ENCODE peak calls at places on chromosomes 16 and 17, in five cellular contexts. X is ovary, U is fibroblast of villous mesenchyme, H is gastrocnemius medialis, L is neural crest cell. Q is an unnamed sample.

GRCh38 chr17:80201446-80201845 is 18.7 kb downstream of the SGSH start:
- DNase-seq in X (no peak), U (no peak), H (no peak), L (no peak), Q (no peak)

GRCh38 chr16:71722801-71723536 is 1.5 kb downstream of the PHLPP2 start:
- DNase-seq in X (peak; percentile 68), U (peak; percentile 67), H (peak; percentile 44), L (peak; percentile 69), Q (peak; percentile 39)

GRCh38 chr17:77692571-77693161 is 265.8 kb upstream of the TNRC6C start:
- DNase-seq in X (no peak), U (peak; percentile 2), H (peak; percentile 27), L (no peak), Q (no peak)

GRCh38 chr17:5950871-5951270 is 119.3 kb upstream of the WSCD1 start:
- DNase-seq in X (no peak), U (no peak), H (no peak), L (no peak), Q (no peak)

GRCh38 chr17:29563816-29564215 is 3.0 kb downstream of the ABHD15 start:
- DNase-seq in X (no peak), U (no peak), H (no peak), L (no peak), Q (peak; percentile 10)

GRCh38 chr17:1485311-1485747 is 7.2 kb downstream of the MYO1C start:
- DNase-seq in X (peak; percentile 64), U (peak; percentile 57), H (no peak), L (peak; percentile 52), Q (no peak)

GRCh38 chr16:18050777-18051176 is 285.8 kb downstream of the NPIPA8 start:
- DNase-seq in X (no peak), U (no peak), H (no peak), L (no peak), Q (no peak)

GRCh38 chr16:50616883-50617629 is 64.1 kb downstream of the SNX20 start:
- DNase-seq in X (no peak), U (no peak), H (no peak), L (no peak), Q (no peak)

GRCh38 chr16:84659656-84660300 is 11.5 kb downstream of the KLHL36 start:
- DNase-seq in X (no peak), U (no peak), H (no peak), L (no peak), Q (no peak)

GRCh38 chr17:42071810-42072209 is 21.4 kb upstream of the C17orf113 start:
- DNase-seq in X (no peak), U (no peak), H (no peak), L (no peak), Q (no peak)

GRCh38 chr17:9924735-9925191 is 19.7 kb upstream of the RCVRN start:
- DNase-seq in X (peak; percentile 32), U (peak; percentile 78), H (no peak), L (peak; percentile 23), Q (no peak)

GRCh38 chr17:77300016-77300686 is 159.4 kb downstream of the SEC14L1 start:
- DNase-seq in X (no peak), U (no peak), H (no peak), L (no peak), Q (no peak)

GRCh38 chr16:1710811-1711507 is 5.0 kb downstream of the MAPK8IP3 start:
- DNase-seq in X (no peak), U (no peak), H (no peak), L (no peak), Q (no peak)

GRCh38 chr17:59424331-59424730 is 92.9 kb downstream of the YPEL2 start:
- DNase-seq in X (no peak), U (no peak), H (no peak), L (no peak), Q (no peak)

GRCh38 chr16:31134625-31135534 is 647 bp downstream of the PRSS8 start:
- DNase-seq in X (no peak), U (no peak), H (no peak), L (no peak), Q (no peak)

GRCh38 chr16:79286646-79287423 is 313.7 kb downstream of the MAF start:
- DNase-seq in X (peak; percentile 51), U (no peak), H (peak; percentile 42), L (no peak), Q (no peak)

GRCh38 chr16:66973716-66974115 is 12.7 kb downstream of the CES3 start:
- DNase-seq in X (no peak), U (no peak), H (no peak), L (no peak), Q (no peak)

GRCh38 chr17:44110823-44111633 is 12.4 kb downstream of the HDAC5 start:
- DNase-seq in X (peak; percentile 100), U (peak; percentile 94), H (peak; percentile 99), L (peak; percentile 62), Q (peak; percentile 81)
- TF ChIP-seq CTCF in X (no peak), U (no peak), H (peak; percentile 36), L (no peak), Q (no peak)

GRCh38 chr17:7015587-7016020 is 3.2 kb downstream of the RNASEK start:
- DNase-seq in X (peak; percentile 37), U (no peak), H (no peak), L (no peak), Q (no peak)

GRCh38 chr17:7016886-7017826 is 4.7 kb downstream of the RNASEK start:
- DNase-seq in X (no peak), U (no peak), H (no peak), L (no peak), Q (no peak)

GRCh38 chr17:7016406-7016805 is 4.0 kb downstream of the RNASEK start:
- DNase-seq in X (no peak), U (no peak), H (no peak), L (no peak), Q (no peak)

GRCh38 chr17:7014261-7014994 is 2.0 kb downstream of the RNASEK start:
- DNase-seq in X (peak; percentile 98), U (peak; percentile 98), H (peak; percentile 97), L (peak; percentile 95), Q (peak; percentile 90)

DNA sequence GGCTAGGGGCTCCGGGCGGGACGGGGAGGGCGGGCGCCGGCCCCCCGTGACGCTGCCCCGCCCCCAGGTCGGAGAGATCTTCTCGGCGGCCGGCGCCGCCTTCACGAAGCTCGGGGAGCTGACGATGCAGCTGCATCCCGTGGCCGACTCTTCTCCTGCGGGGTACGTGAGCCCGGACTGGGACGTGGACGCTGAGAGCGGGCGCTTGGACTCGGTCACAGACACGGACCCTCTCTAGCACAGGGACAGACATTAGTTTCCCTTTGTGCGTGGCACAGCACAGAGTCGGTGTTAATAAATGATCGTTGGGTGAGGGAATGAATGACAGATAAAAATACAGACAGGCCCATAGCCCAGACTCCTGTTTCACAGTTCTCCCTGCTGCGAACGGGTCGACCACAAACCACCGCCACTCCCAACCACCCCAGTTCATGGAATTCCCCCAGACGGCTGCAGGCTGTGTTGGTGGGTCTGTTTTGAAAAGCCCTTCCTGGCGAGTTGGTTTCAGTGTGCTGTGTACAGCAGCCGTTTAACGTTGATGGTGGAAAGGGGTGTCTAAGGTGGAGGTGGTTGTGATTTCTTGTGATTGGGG is 2.7 kb downstream of the RNASEK start:
- DNase-seq in X (peak; percentile 51), U (peak; percentile 70), H (no peak), L (no peak), Q (no peak)
- TF ChIP-seq CTCF in X (no peak), U (no peak), H (no peak), L (peak; percentile 21), Q (no peak)

DNA sequence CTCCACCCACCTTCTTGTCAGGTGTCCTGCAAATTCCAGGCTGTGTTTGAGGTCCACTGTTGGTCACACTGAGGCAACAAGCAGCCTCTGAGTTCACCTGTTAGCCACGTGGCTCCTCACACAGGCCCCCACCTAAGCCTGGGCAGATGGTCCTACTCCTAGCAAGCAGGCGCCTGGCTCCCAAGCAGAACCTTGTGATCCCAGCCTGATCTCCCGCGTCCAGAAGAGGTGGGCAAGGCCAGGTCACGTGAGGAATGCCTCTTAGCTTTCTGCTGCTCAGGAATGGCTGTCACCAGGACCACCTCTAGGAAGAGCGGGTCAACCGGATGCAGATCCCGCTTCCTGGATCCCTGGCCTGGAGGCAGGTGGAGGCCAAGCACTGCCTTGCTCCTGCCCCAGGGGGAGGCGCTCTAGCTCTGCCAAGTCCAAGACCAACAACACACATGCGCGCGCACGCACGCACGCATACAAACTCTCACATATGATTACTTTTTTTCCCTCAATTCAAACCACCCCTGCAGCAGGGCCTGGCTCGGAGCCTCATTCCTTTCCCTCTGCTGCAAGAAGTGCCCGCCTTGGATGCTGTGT is 9.5 kb downstream of the CYB561 start:
- DNase-seq in X (no peak), U (no peak), H (no peak), L (no peak), Q (no peak)
- TF ChIP-seq CTCF in X (no peak), U (no peak), H (no peak), L (no peak), Q (no peak)

GRCh38 chr17:60583008-60583407 is 17.0 kb upstream of the PPM1D start:
- DNase-seq in X (no peak), U (no peak), H (no peak), L (no peak), Q (no peak)

GRCh38 chr17:60579551-60579950 is 20.4 kb upstream of the PPM1D start:
- DNase-seq in X (no peak), U (no peak), H (no peak), L (no peak), Q (no peak)

GRCh38 chr17:60573139-60573975 is 26.6 kb upstream of the PPM1D start:
- DNase-seq in X (no peak), U (peak; percentile 98), H (no peak), L (no peak), Q (no peak)

GRCh38 chr17:60579090-60579489 is 20.9 kb upstream of the PPM1D start:
- DNase-seq in X (no peak), U (peak; percentile 96), H (no peak), L (no peak), Q (no peak)

GRCh38 chr17:60577147-60577925 is 22.7 kb upstream of the PPM1D start:
- DNase-seq in X (peak; percentile 63), U (peak; percentile 88), H (peak; percentile 28), L (no peak), Q (no peak)
- TF ChIP-seq CTCF in X (no peak), U (peak; percentile 11), H (peak; percentile 32), L (no peak), Q (no peak)

DNA sequence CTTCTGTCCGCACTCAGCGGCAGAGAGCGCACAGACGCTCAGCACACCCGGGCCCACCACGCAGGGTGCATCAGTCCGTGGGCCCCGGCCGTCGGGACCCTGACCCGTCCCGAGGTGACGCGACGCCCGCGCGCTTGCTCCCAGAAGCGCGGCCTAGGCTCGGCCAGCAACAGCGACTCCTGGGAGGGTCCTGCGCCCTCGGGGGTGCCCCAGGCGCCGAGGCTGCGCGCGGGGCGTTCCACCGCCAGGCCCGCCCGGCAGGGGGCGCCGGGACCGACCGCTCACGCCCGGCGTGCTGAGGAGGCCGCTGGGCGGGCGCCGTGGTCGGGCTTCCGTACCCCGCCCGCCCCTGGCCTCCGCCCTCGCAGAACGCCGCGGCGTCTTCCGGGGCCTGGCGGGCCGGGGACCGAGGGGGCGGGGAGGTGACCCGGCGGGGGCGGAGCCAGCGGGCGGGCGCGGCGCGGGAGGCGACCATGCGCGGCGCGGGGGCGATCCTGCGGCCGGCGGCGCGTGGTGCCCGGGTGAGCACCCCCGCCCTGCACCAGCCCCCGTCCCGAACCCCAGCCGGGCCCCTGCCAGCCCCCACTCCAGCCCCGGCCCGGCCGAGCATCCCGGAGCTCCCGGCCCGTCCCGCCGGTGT is at the start of gene CISD3:
- DNase-seq in X (peak; percentile 85), U (peak; percentile 83), H (peak; percentile 79), L (peak; percentile 79), Q (no peak)
- TF ChIP-seq CTCF in X (peak; percentile 98), U (peak; percentile 42), H (peak; percentile 98), L (peak; percentile 81), Q (peak; percentile 77)

Q was measured in omental fat pad.